ENCODE peak calls at places on chromosome 22, in nine cellular contexts. One of them, this sample, is unnamed.

GRCh38 chr22:22380098-22381030 is 128.2 kb downstream of the ZNF280B start:
- DNase-seq in GM12892: peak
- DNase-seq in activated T-cell treated with anti-CD3 and anti-CD28 coated beads, Interleukin-2, amount 50 U/mL, for 48 hours: no peak
- DNase-seq in breast epithelium: no peak
- DNase-seq in OCI-LY7: peak
- DNase-seq in neuronal stem cell: no peak
- DNase-seq in lung microvascular endothelial cell: no peak
- DNase-seq in T-cell: no peak
- DNase-seq in activated naive CD8-positive, alpha-beta T cell treated with anti-CD3 and anti-CD28 coated beads, Interleukin-2, amount 50 U/mL, for 24 hours: no peak
- DNase-seq in this sample: peak

GRCh38 chr22:46897246-46897623 is 134.8 kb downstream of the TBC1D22A start:
- DNase-seq in GM12892: no peak
- DNase-seq in activated T-cell treated with anti-CD3 and anti-CD28 coated beads, Interleukin-2, amount 50 U/mL, for 48 hours: no peak
- DNase-seq in breast epithelium: no peak
- DNase-seq in OCI-LY7: no peak
- DNase-seq in neuronal stem cell: no peak
- DNase-seq in lung microvascular endothelial cell: no peak
- DNase-seq in T-cell: no peak
- DNase-seq in activated naive CD8-positive, alpha-beta T cell treated with anti-CD3 and anti-CD28 coated beads, Interleukin-2, amount 50 U/mL, for 24 hours: no peak
- DNase-seq in this sample: peak

GRCh38 chr22:41925783-41926460 is 684 bp downstream of the TNFRSF13C start:
- DNase-seq in GM12892: no peak
- DNase-seq in activated T-cell treated with anti-CD3 and anti-CD28 coated beads, Interleukin-2, amount 50 U/mL, for 48 hours: peak
- DNase-seq in breast epithelium: no peak
- DNase-seq in OCI-LY7: peak
- DNase-seq in neuronal stem cell: no peak
- DNase-seq in lung microvascular endothelial cell: peak
- DNase-seq in T-cell: peak
- DNase-seq in activated naive CD8-positive, alpha-beta T cell treated with anti-CD3 and anti-CD28 coated beads, Interleukin-2, amount 50 U/mL, for 24 hours: peak
- DNase-seq in this sample: peak

GRCh38 chr22:46454910-46455269 is 82.5 kb downstream of the CELSR1 start:
- DNase-seq in GM12892: no peak
- DNase-seq in activated T-cell treated with anti-CD3 and anti-CD28 coated beads, Interleukin-2, amount 50 U/mL, for 48 hours: no peak
- DNase-seq in breast epithelium: no peak
- DNase-seq in OCI-LY7: no peak
- DNase-seq in neuronal stem cell: no peak
- DNase-seq in lung microvascular endothelial cell: no peak
- DNase-seq in T-cell: no peak
- DNase-seq in activated naive CD8-positive, alpha-beta T cell treated with anti-CD3 and anti-CD28 coated beads, Interleukin-2, amount 50 U/mL, for 24 hours: no peak
- DNase-seq in this sample: no peak

GRCh38 chr22:22026157-22026831 is 43.7 kb upstream of the TOP3B start:
- DNase-seq in GM12892: peak
- DNase-seq in activated T-cell treated with anti-CD3 and anti-CD28 coated beads, Interleukin-2, amount 50 U/mL, for 48 hours: no peak
- DNase-seq in breast epithelium: no peak
- DNase-seq in OCI-LY7: peak
- DNase-seq in neuronal stem cell: no peak
- DNase-seq in lung microvascular endothelial cell: no peak
- DNase-seq in T-cell: no peak
- DNase-seq in activated naive CD8-positive, alpha-beta T cell treated with anti-CD3 and anti-CD28 coated beads, Interleukin-2, amount 50 U/mL, for 24 hours: no peak
- DNase-seq in this sample: no peak

GRCh38 chr22:33896801-33897620 is 23.3 kb downstream of the LARGE1 start:
- DNase-seq in GM12892: no peak
- DNase-seq in activated T-cell treated with anti-CD3 and anti-CD28 coated beads, Interleukin-2, amount 50 U/mL, for 48 hours: no peak
- DNase-seq in breast epithelium: no peak
- DNase-seq in OCI-LY7: peak
- DNase-seq in neuronal stem cell: no peak
- DNase-seq in lung microvascular endothelial cell: no peak
- DNase-seq in T-cell: no peak
- DNase-seq in activated naive CD8-positive, alpha-beta T cell treated with anti-CD3 and anti-CD28 coated beads, Interleukin-2, amount 50 U/mL, for 24 hours: no peak
- DNase-seq in this sample: peak

GRCh38 chr22:19495562-19496323 is 16.0 kb downstream of the CDC45 start:
- DNase-seq in GM12892: no peak
- DNase-seq in activated T-cell treated with anti-CD3 and anti-CD28 coated beads, Interleukin-2, amount 50 U/mL, for 48 hours: no peak
- DNase-seq in breast epithelium: no peak
- DNase-seq in OCI-LY7: peak
- DNase-seq in neuronal stem cell: no peak
- DNase-seq in lung microvascular endothelial cell: peak
- DNase-seq in T-cell: no peak
- DNase-seq in activated naive CD8-positive, alpha-beta T cell treated with anti-CD3 and anti-CD28 coated beads, Interleukin-2, amount 50 U/mL, for 24 hours: no peak
- DNase-seq in this sample: peak

GRCh38 chr22:41672780-41673509 is 15.7 kb downstream of the SNU13 start:
- DNase-seq in GM12892: no peak
- DNase-seq in activated T-cell treated with anti-CD3 and anti-CD28 coated beads, Interleukin-2, amount 50 U/mL, for 48 hours: no peak
- DNase-seq in breast epithelium: no peak
- DNase-seq in OCI-LY7: peak
- DNase-seq in neuronal stem cell: no peak
- DNase-seq in lung microvascular endothelial cell: no peak
- DNase-seq in T-cell: no peak
- DNase-seq in activated naive CD8-positive, alpha-beta T cell treated with anti-CD3 and anti-CD28 coated beads, Interleukin-2, amount 50 U/mL, for 24 hours: no peak
- DNase-seq in this sample: no peak

GRCh38 chr22:21754523-21755128 is 19.0 kb upstream of the YPEL1 start:
- DNase-seq in GM12892: no peak
- DNase-seq in activated T-cell treated with anti-CD3 and anti-CD28 coated beads, Interleukin-2, amount 50 U/mL, for 48 hours: no peak
- DNase-seq in breast epithelium: no peak
- DNase-seq in OCI-LY7: peak
- DNase-seq in neuronal stem cell: no peak
- DNase-seq in lung microvascular endothelial cell: no peak
- DNase-seq in T-cell: no peak
- DNase-seq in activated naive CD8-positive, alpha-beta T cell treated with anti-CD3 and anti-CD28 coated beads, Interleukin-2, amount 50 U/mL, for 24 hours: no peak
- DNase-seq in this sample: peak

This sample was measured in NB4.